ENCODE peak calls at places on chromosome 21, in nine cellular contexts. G is ureter, U is GM06990, Q is DMS 273 treated with DMSO at 0.1 percent for 48 hours, R is naive B cell, Z is psoas muscle, W is LHCN-M2, K is GM12891, T is EH. J is an unnamed sample.

GRCh38 chr21:35329940-35330670 is 281.0 kb upstream of the RUNX1 start:
- DNase-seq in Z (no peak), U (no peak), Q (no peak), W (no peak), R (no peak), K (no peak), T (peak), G (no peak), J (no peak)

GRCh38 chr21:35840197-35840799 is 220.0 kb downstream of the SETD4 start:
- DNase-seq in T (peak), Q (no peak), Z (peak), R (peak), W (peak), G (peak), U (no peak), K (peak), J (peak)

GRCh38 chr21:20272791-20273362 is 725.3 kb upstream of the NCAM2 start:
- DNase-seq in T (no peak), R (no peak), Z (no peak), K (no peak), U (no peak), Q (no peak), G (no peak), W (no peak), J (no peak)

GRCh38 chr21:46151261-46151988 is 4.0 kb downstream of the FTCD start:
- DNase-seq in Q (no peak), T (no peak), G (no peak), R (no peak), W (no peak), U (peak), K (no peak), Z (peak), J (no peak)

GRCh38 chr21:42681296-42682206 is 28.1 kb downstream of the PDE9A start:
- DNase-seq in G (no peak), R (no peak), Z (peak), Q (no peak), T (no peak), W (no peak), U (no peak), K (no peak), J (no peak)

GRCh38 chr21:45415188-45415942 is 10.4 kb downstream of the COL18A1 start:
- DNase-seq in Z (peak), R (no peak), W (no peak), U (no peak), K (no peak), G (no peak), Q (no peak), T (no peak), J (no peak)

GRCh38 chr21:14686466-14687276 is 140.6 kb upstream of the SAMSN1 start:
- DNase-seq in Q (no peak), G (no peak), K (no peak), Z (no peak), W (no peak), R (no peak), T (no peak), U (peak), J (no peak)

GRCh38 chr21:43718872-43719747 is at the start of gene PDXK:
- DNase-seq in T (peak), Q (no peak), W (peak), R (peak), G (peak), K (peak), U (peak), Z (peak), J (peak)

GRCh38 chr21:39481886-39482285 is 30.1 kb downstream of the SH3BGR start:
- DNase-seq in Q (no peak), G (no peak), K (no peak), R (no peak), T (no peak), W (no peak), U (no peak), Z (no peak), J (no peak)

GRCh38 chr21:30014883-30015282 is 75.1 kb upstream of the GRIK1 start:
- DNase-seq in U (no peak), R (no peak), T (no peak), W (no peak), K (no peak), Z (no peak), Q (no peak), G (no peak), J (no peak)

GRCh38 chr21:28986677-28987076 is 6.0 kb downstream of the LTN1 start:
- DNase-seq in W (no peak), R (no peak), T (no peak), G (no peak), Z (no peak), Q (no peak), U (no peak), K (no peak), J (no peak)

GRCh38 chr21:39155578-39155977 is 27.7 kb downstream of the PSMG1 start:
- DNase-seq in T (no peak), R (no peak), U (no peak), Z (no peak), K (no peak), G (no peak), W (no peak), Q (no peak), J (no peak)

GRCh38 chr21:17784604-17785402 is 34.4 kb downstream of the C21orf91 start:
- DNase-seq in R (no peak), Z (no peak), K (no peak), G (no peak), U (peak), T (no peak), W (no peak), Q (no peak), J (no peak)

GRCh38 chr21:44395260-44395659 is 41.8 kb downstream of the TRPM2 start:
- DNase-seq in Z (no peak), U (no peak), T (no peak), R (no peak), G (no peak), W (no peak), K (no peak), Q (no peak), J (no peak)

GRCh38 chr21:41369105-41369914 is 7.5 kb downstream of the MX2 start:
- DNase-seq in W (no peak), R (peak), Z (peak), U (peak), T (no peak), Q (no peak), K (peak), G (peak), J (no peak)

GRCh38 chr21:36767096-36767495 is 68.2 kb downstream of the SIM2 start:
- DNase-seq in K (no peak), Z (no peak), W (no peak), U (no peak), T (no peak), R (no peak), Q (no peak), G (no peak), J (no peak)

GRCh38 chr21:41966341-41966833 is 12.6 kb upstream of the C2CD2 start:
- DNase-seq in W (no peak), K (no peak), T (peak), Z (no peak), G (no peak), Q (no peak), U (no peak), R (no peak), J (peak)